ENCODE peak calls at places on chromosome 1, in nine cellular contexts. U is HCT116; W is A549; K is sciatic nerve; M is effector memory CD8-positive, alpha-beta T cell; I is WTC11; V is activated naive CD8-positive, alpha-beta T cell treated with anti-CD3 and anti-CD28 coated beads, Interleukin-2, amount 50 U/mL, for 24 hours; G is RWPE2; B is activated T-cell treated with anti-CD3 and anti-CD28 coated beads, Interleukin-2, amount 50 U/mL, for 4 hours. F is an unnamed sample.

GRCh38 chr1:65079941-65080340 is 68.1 kb upstream of the AK4 start:
- ATAC-seq in G (peak; percentile 70), V (peak; percentile 66), W (no peak), B (peak; percentile 25), M (no peak), K (no peak), I (no peak), U (no peak), F (no peak)

GRCh38 chr1:10794724-10795304 is 1.6 kb downstream of the CASZ1 start:
- ATAC-seq in U (peak; percentile 26), M (no peak), V (no peak), K (no peak), G (peak; percentile 10), B (no peak), I (peak; percentile 13), W (peak; percentile 25), F (peak; percentile 5)

GRCh38 chr1:117128323-117129079 is 7.0 kb upstream of the TRIM45 start:
- ATAC-seq in V (no peak), W (peak; percentile 68), B (no peak), I (peak; percentile 48), M (peak; percentile 47), G (peak; percentile 55), K (peak; percentile 39), U (peak; percentile 91), F (peak; percentile 97)

GRCh38 chr1:103074224-103074623 is 34.1 kb downstream of the COL11A1 start:
- ATAC-seq in V (no peak), M (no peak), I (no peak), B (no peak), G (no peak), U (no peak), K (no peak), W (no peak), F (no peak)

GRCh38 chr1:226401407-226402303 is 6.2 kb downstream of the PARP1 start:
- ATAC-seq in G (no peak), U (no peak), M (no peak), I (no peak), W (no peak), K (no peak), V (no peak), B (no peak), F (no peak)

GRCh38 chr1:148166558-148167492 is 14.7 kb upstream of the NBPF11 start:
- ATAC-seq in M (no peak), W (no peak), G (peak; percentile 64), I (no peak), K (no peak), U (no peak), B (no peak), V (no peak), F (no peak)

GRCh38 chr1:89657886-89658285 is 25.0 kb downstream of the LRRC8C start:
- ATAC-seq in W (no peak), K (no peak), V (peak; percentile 70), M (peak; percentile 82), U (no peak), B (peak; percentile 74), I (no peak), G (no peak), F (no peak)

GRCh38 chr1:179474713-179475112 is 101.0 kb downstream of the NPHS2 start:
- ATAC-seq in B (no peak), U (no peak), M (no peak), W (no peak), V (no peak), G (no peak), K (no peak), I (no peak), F (no peak)

GRCh38 chr1:161033751-161034150 is 5.0 kb downstream of the TSTD1 start:
- ATAC-seq in V (peak; percentile 42), I (no peak), U (peak; percentile 45), M (no peak), K (no peak), B (peak; percentile 13), W (no peak), G (peak; percentile 55), F (no peak)

GRCh38 chr1:159172599-159173291 is 1.3 kb downstream of the CADM3 start:
- ATAC-seq in G (no peak), I (peak; percentile 77), K (peak; percentile 45), W (no peak), B (no peak), V (no peak), U (no peak), M (no peak), F (peak; percentile 11)